ENCODE peak calls at places on chromosomes 7 and 10, in four cellular contexts. One of them, this sample, is unnamed.

GRCh38 chr7:31642681-31643115 is 44.3 kb upstream of the PPP1R17 start:
- DNase-seq in cardiac muscle cell: no peak
- DNase-seq in aorta: no peak
- DNase-seq in heart left ventricle: no peak
- DNase-seq in this sample: no peak

GRCh38 chr7:17058568-17058967 is 176.8 kb upstream of the AGR3 start:
- DNase-seq in cardiac muscle cell: no peak
- DNase-seq in aorta: no peak
- DNase-seq in heart left ventricle: no peak
- DNase-seq in this sample: no peak

GRCh38 chr10:68938117-68938516 is 17.9 kb upstream of the DDX21 start:
- DNase-seq in cardiac muscle cell: peak; percentile 14
- DNase-seq in aorta: no peak
- DNase-seq in heart left ventricle: no peak
- DNase-seq in this sample: no peak

GRCh38 chr10:8534089-8534488 is 479.6 kb downstream of the GATA3 start:
- DNase-seq in cardiac muscle cell: no peak
- DNase-seq in aorta: no peak
- DNase-seq in heart left ventricle: no peak
- DNase-seq in this sample: no peak

GRCh38 chr10:107473221-107473620 is 308.7 kb upstream of the SORCS1 start:
- DNase-seq in cardiac muscle cell: no peak
- DNase-seq in aorta: no peak
- DNase-seq in heart left ventricle: no peak
- DNase-seq in this sample: no peak

GRCh38 chr7:115941703-115942268 is 88.8 kb downstream of the TFEC start:
- DNase-seq in cardiac muscle cell: no peak
- DNase-seq in aorta: no peak
- DNase-seq in heart left ventricle: no peak
- DNase-seq in this sample: no peak

GRCh38 chr7:4857189-4857588 is 4.6 kb downstream of the PAPOLB start:
- DNase-seq in cardiac muscle cell: no peak
- DNase-seq in aorta: no peak
- DNase-seq in heart left ventricle: no peak
- DNase-seq in this sample: no peak

GRCh38 chr7:140081774-140082425 is 19.1 kb upstream of the PARP12 start:
- DNase-seq in cardiac muscle cell: no peak
- DNase-seq in aorta: no peak
- DNase-seq in heart left ventricle: no peak
- DNase-seq in this sample: no peak

GRCh38 chr7:129777195-129777844 is 165.8 kb downstream of the NRF1 start:
- DNase-seq in cardiac muscle cell: no peak
- DNase-seq in aorta: no peak
- DNase-seq in heart left ventricle: no peak
- DNase-seq in this sample: no peak

GRCh38 chr10:131656446-131656845 is 244.4 kb upstream of the PPP2R2D start:
- DNase-seq in cardiac muscle cell: no peak
- DNase-seq in aorta: peak; percentile 21
- DNase-seq in heart left ventricle: no peak
- DNase-seq in this sample: no peak

GRCh38 chr10:78502208-78502943 is 468.7 kb downstream of the RPS24 start:
- DNase-seq in cardiac muscle cell: no peak
- DNase-seq in aorta: no peak
- DNase-seq in heart left ventricle: no peak
- DNase-seq in this sample: no peak

GRCh38 chr10:21675157-21675796 is 141.2 kb downstream of the MLLT10 start:
- DNase-seq in cardiac muscle cell: peak; percentile 41
- DNase-seq in aorta: no peak
- DNase-seq in heart left ventricle: no peak
- DNase-seq in this sample: no peak

GRCh38 chr7:131904750-131905327 is 348.4 kb upstream of the PODXL start:
- DNase-seq in cardiac muscle cell: no peak
- DNase-seq in aorta: no peak
- DNase-seq in heart left ventricle: no peak
- DNase-seq in this sample: no peak

GRCh38 chr7:131908719-131909118 is 352.3 kb upstream of the PODXL start:
- DNase-seq in cardiac muscle cell: no peak
- DNase-seq in aorta: no peak
- DNase-seq in heart left ventricle: no peak
- DNase-seq in this sample: no peak

GRCh38 chr7:131905574-131905973 is 349.1 kb upstream of the PODXL start:
- DNase-seq in cardiac muscle cell: no peak
- DNase-seq in aorta: no peak
- DNase-seq in heart left ventricle: no peak
- DNase-seq in this sample: no peak

GRCh38 chr7:131911112-131911511 is 354.7 kb upstream of the PODXL start:
- DNase-seq in cardiac muscle cell: no peak
- DNase-seq in aorta: no peak
- DNase-seq in heart left ventricle: no peak
- DNase-seq in this sample: no peak

GRCh38 chr7:131909151-131909768 is 352.8 kb upstream of the PODXL start:
- DNase-seq in cardiac muscle cell: no peak
- DNase-seq in aorta: no peak
- DNase-seq in heart left ventricle: peak; percentile 28
- DNase-seq in this sample: no peak
- H3K4me3 ChIP-seq in cardiac muscle cell: no peak overlapping the region
- H3K4me3 ChIP-seq in aorta: no peak overlapping the region
- H3K4me3 ChIP-seq in heart left ventricle: peak overlapping the region; percentile 22
- H3K4me3 ChIP-seq in this sample: peak overlapping the region; percentile 18

GRCh38 chr7:122148081-122148480 is 4.0 kb upstream of the AASS start:
- DNase-seq in cardiac muscle cell: no peak
- DNase-seq in aorta: no peak
- DNase-seq in heart left ventricle: no peak
- DNase-seq in this sample: no peak
- H3K27ac ChIP-seq in cardiac muscle cell: no peak overlapping the region
- H3K27ac ChIP-seq in aorta: no peak overlapping the region
- H3K27ac ChIP-seq in heart left ventricle: no peak overlapping the region
- H3K27ac ChIP-seq in this sample: no peak overlapping the region

GRCh38 chr10:133276435-133277201 is at the start of gene ADAM8:
- DNase-seq in cardiac muscle cell: peak; percentile 64
- DNase-seq in aorta: peak; percentile 59
- DNase-seq in heart left ventricle: no peak
- DNase-seq in this sample: peak; percentile 48
- H3K4me1 ChIP-seq in cardiac muscle cell: peaks cover 35% of the 10 kb centered on the region
- H3K4me1 ChIP-seq in aorta: no peaks in the 10 kb centered on the region
- H3K4me1 ChIP-seq in heart left ventricle: peaks cover 7% of the 10 kb centered on the region
- H3K4me1 ChIP-seq in this sample: peaks cover 14% of the 10 kb centered on the region

GRCh38 chr10:101283762-101284161 is 54.5 kb upstream of the LBX1 start:
- DNase-seq in cardiac muscle cell: no peak
- DNase-seq in aorta: no peak
- DNase-seq in heart left ventricle: no peak
- DNase-seq in this sample: no peak
- H3K4me3 ChIP-seq in cardiac muscle cell: no peak overlapping the region
- H3K4me3 ChIP-seq in aorta: no peak overlapping the region
- H3K4me3 ChIP-seq in heart left ventricle: no peak overlapping the region
- H3K4me3 ChIP-seq in this sample: no peak overlapping the region

GRCh38 chr10:130424418-130424817 is 288.2 kb downstream of the GLRX3 start:
- DNase-seq in cardiac muscle cell: no peak
- DNase-seq in aorta: no peak
- DNase-seq in heart left ventricle: no peak
- DNase-seq in this sample: no peak

GRCh38 chr10:130423455-130424305 is 287.5 kb downstream of the GLRX3 start:
- DNase-seq in cardiac muscle cell: no peak
- DNase-seq in aorta: no peak
- DNase-seq in heart left ventricle: no peak
- DNase-seq in this sample: no peak

GRCh38 chr10:130421909-130422308 is 285.7 kb downstream of the GLRX3 start:
- DNase-seq in cardiac muscle cell: no peak
- DNase-seq in aorta: no peak
- DNase-seq in heart left ventricle: no peak
- DNase-seq in this sample: no peak

GRCh38 chr10:130425169-130425568 is 289.0 kb downstream of the GLRX3 start:
- DNase-seq in cardiac muscle cell: no peak
- DNase-seq in aorta: no peak
- DNase-seq in heart left ventricle: no peak
- DNase-seq in this sample: no peak

DNA sequence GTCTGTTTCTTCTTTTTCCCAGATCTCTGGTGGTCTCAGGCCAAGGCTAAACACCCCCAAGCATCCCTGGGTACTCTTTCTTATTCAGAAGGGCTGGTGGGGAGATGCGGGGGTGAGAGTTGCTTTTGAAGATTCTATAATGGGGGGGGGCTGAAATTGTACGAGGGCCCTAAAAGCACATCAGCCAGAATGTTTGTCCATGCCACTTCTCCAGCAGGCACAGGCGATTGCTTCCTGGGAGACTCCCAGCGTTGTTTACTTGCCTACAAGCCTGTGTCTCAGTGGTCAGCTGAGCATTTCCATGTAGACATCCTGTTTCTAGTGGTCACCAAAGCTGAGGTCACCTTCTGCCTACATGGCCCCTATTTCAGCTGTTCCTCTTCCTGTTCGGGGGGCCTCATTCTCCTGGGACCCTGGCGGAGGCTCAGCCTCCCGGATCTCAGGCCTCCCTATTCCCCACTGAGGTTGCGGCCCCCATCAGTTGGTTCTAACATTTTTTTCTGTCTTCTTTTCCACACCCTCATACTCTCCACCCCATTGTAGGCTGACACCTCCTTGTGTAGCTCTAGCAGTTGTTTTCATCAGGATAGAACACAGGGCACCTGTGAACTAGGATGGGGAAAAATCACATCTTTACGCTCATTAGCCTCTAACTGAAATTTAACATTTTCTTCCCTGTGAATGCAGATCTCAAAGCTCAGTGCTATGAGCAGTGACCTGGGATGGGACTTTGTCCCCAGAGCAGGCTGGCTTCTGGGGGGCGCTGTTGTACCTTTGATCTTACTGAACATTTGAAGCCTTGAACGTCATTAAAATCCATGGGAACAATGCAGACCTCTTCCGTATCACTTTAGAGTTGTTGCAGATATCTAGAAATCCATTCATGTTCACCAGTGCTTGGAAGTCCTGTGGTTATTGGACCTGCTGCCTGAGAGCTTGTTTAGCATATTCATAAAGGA is 286.5 kb downstream of the GLRX3 start:
- DNase-seq in cardiac muscle cell: no peak
- DNase-seq in aorta: no peak
- DNase-seq in heart left ventricle: no peak
- DNase-seq in this sample: no peak
- H3K27ac ChIP-seq in cardiac muscle cell: no peak overlapping the region
- H3K27ac ChIP-seq in aorta: no peak overlapping the region
- H3K27ac ChIP-seq in heart left ventricle: no peak overlapping the region
- H3K27ac ChIP-seq in this sample: no peak overlapping the region